ENCODE peak calls at places on chromosomes 16 and 17, in four cellular contexts. F is BJ, E is breast epithelium, T is Calu3. Q is an unnamed sample.

GRCh38 chr17:77125432-77125901 is 15.3 kb upstream of the SEC14L1 start:
- DNase-seq in E (no peak), T (peak; percentile 72), F (peak; percentile 80), Q (peak; percentile 61)

GRCh38 chr17:54839022-54839806 is 61.4 kb upstream of the TOM1L1 start:
- DNase-seq in F (no peak), E (no peak), T (no peak), Q (no peak)

GRCh38 chr16:10961231-10961630 is 16.9 kb downstream of the CLEC16A start:
- DNase-seq in T (no peak), E (no peak), F (peak; percentile 81), Q (no peak)

GRCh38 chr17:28563475-28563874 is 7.8 kb downstream of the PIGS start:
- DNase-seq in E (no peak), T (peak; percentile 21), F (peak; percentile 28), Q (no peak)

GRCh38 chr16:9138021-9138680 is 46.7 kb downstream of the HAPSTR1 start:
- DNase-seq in T (no peak), F (no peak), E (no peak), Q (no peak)

GRCh38 chr17:72743037-72743467 is 349.4 kb downstream of the SLC39A11 start:
- DNase-seq in F (no peak), E (no peak), T (no peak), Q (no peak)

GRCh38 chr17:58032691-58033415 is 25.8 kb upstream of the SRSF1 start:
- DNase-seq in F (no peak), E (no peak), T (no peak), Q (no peak)

GRCh38 chr16:74871608-74872007 is 97.0 kb upstream of the FA2H start:
- DNase-seq in T (no peak), F (no peak), E (no peak), Q (no peak)

GRCh38 chr16:8966781-8967436 is 3.2 kb upstream of the USP7 start:
- DNase-seq in F (no peak), T (no peak), E (no peak), Q (no peak)

GRCh38 chr16:23354246-23354645 is 52.1 kb downstream of the SCNN1B start:
- DNase-seq in E (no peak), T (no peak), F (no peak), Q (no peak)

GRCh38 chr17:67019809-67020208 is 24.5 kb upstream of the CACNG1 start:
- DNase-seq in E (no peak), F (no peak), T (no peak), Q (no peak)

GRCh38 chr16:54879681-54880080 is 51.0 kb upstream of the IRX5 start:
- DNase-seq in F (no peak), T (no peak), E (no peak), Q (no peak)

GRCh38 chr17:10116676-10117075 is 81.7 kb downstream of the GAS7 start:
- DNase-seq in E (no peak), F (no peak), T (no peak), Q (no peak)

GRCh38 chr16:54672500-54672899 is 258.2 kb upstream of the IRX5 start:
- DNase-seq in F (no peak), E (no peak), T (no peak), Q (no peak)

GRCh38 chr17:80899402-80900268 is 92.0 kb upstream of the CHMP6 start:
- DNase-seq in T (peak; percentile 15), F (no peak), E (no peak), Q (no peak)

GRCh38 chr17:67315865-67316264 is 50.5 kb downstream of the PSMD12 start:
- DNase-seq in T (no peak), F (no peak), E (no peak), Q (no peak)

GRCh38 chr17:41547921-41548843 is 20.1 kb upstream of the KRT19 start:
- DNase-seq in T (peak; percentile 99), F (peak; percentile 92), E (peak; percentile 84), Q (peak; percentile 96)

GRCh38 chr16:57471852-57472664 is 9.6 kb downstream of the POLR2C start:
- DNase-seq in T (peak; percentile 32), F (no peak), E (peak; percentile 34), Q (no peak)

GRCh38 chr17:48002208-48002919 is 31.5 kb downstream of the CDK5RAP3 start:
- DNase-seq in T (peak; percentile 51), F (peak; percentile 28), E (no peak), Q (no peak)

GRCh38 chr17:30226878-30227277 is 8.6 kb downstream of the SLC6A4 start:
- DNase-seq in T (no peak), F (no peak), E (no peak), Q (no peak)

GRCh38 chr16:76768948-76769347 is 422.0 kb upstream of the MON1B start:
- DNase-seq in E (no peak), F (no peak), T (no peak), Q (no peak)

GRCh38 chr17:49497147-49498036 is 2.3 kb downstream of the NGFR start:
- DNase-seq in F (no peak), E (no peak), T (peak; percentile 34), Q (no peak)

GRCh38 chr17:49495842-49496182 is 719 bp downstream of the NGFR start:
- DNase-seq in E (no peak), T (no peak), F (no peak), Q (no peak)

GRCh38 chr17:49496183-49496865 is 1.2 kb downstream of the NGFR start:
- DNase-seq in T (peak; percentile 88), E (peak; percentile 79), F (no peak), Q (no peak)

GRCh38 chr17:49496866-49497146 is 1.7 kb downstream of the NGFR start:
- DNase-seq in T (no peak), F (no peak), E (no peak), Q (no peak)

DNA sequence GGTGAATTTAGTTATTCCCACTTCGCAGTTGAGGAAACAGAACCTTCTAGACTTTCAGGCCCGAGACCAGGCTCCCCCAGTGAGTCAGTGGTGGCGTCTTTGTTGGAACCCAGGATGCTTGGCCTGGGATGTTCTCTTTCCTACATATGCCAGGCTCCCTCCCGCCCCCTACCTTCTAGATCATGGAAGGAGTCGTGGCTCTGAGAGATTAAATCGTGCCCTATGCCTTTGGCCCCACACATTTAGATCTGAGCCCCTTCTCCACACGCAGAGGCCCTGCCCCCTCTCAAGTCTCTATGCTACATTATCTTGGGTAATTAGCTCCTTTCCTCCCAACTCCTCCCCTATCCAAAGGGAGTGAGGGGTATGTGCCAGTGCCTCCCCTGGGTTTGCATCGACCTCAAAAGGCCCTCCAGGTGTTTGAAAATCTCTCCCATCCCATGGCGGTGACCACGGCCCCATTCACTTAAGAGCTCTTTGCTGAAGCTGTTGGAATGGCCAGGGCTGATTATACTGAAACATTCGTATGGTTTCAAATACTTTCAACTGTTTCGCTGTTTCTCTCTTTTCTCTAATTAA is 3.0 kb downstream of the NGFR start:
- DNase-seq in F (no peak), E (no peak), T (no peak), Q (no peak)
- TF ChIP-seq CTCF in F (no peak), E (no peak), T (no peak), Q (no peak)

GRCh38 chr17:69505740-69506139 is 91.2 kb downstream of the MAP2K6 start:
- DNase-seq in T (no peak), F (no peak), E (no peak), Q (no peak)

GRCh38 chr17:69508814-69509213 is 94.3 kb downstream of the MAP2K6 start:
- DNase-seq in T (no peak), E (no peak), F (no peak), Q (no peak)

GRCh38 chr17:69502488-69502887 is 88.0 kb downstream of the MAP2K6 start:
- DNase-seq in E (no peak), F (no peak), T (no peak), Q (no peak)

GRCh38 chr17:69503711-69504110 is 89.2 kb downstream of the MAP2K6 start:
- DNase-seq in F (no peak), T (no peak), E (no peak), Q (no peak)

GRCh38 chr17:69506489-69506888 is 92.0 kb downstream of the MAP2K6 start:
- DNase-seq in T (no peak), F (no peak), E (no peak), Q (no peak)
- TF ChIP-seq CTCF in T (no peak), F (peak; percentile 44), E (no peak), Q (no peak)

DNA sequence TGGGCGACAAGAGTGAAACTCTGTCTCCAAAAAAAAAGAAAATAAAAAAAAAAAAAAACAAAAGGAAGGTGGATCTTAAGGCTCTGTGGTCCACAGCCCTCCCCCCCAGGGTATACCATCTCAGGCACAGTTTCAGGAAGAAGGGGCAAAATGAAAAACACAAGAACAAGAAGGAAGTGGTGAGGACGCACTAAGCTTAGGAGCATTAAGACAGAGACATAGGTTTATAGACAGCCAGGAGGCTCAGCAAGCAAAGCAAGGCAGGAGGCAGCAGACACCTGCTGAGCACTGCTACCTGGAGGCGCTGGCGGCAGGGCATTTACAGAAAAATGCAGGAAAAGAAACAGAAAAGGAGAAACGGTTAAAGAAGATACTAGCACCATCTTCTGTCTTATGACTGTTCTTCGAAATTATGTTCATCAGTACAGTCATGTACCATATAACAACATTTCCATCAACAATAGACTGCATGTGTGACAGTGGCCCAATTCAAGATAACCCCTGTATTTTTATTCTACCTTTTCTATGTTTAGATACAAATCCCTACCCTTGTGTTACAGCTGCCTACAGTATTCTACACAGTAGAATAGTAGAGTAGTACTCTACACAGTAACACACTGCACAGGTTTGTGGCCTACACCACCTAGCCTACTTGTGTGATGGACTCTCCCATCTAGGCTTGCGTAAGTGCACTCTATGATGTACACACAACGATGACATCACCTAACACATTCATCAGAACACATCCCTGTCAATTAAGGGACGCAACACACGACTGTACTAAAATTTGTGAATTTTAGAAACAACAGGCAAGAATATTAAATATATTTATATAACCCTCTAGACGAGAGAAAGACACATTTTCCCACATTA is 62.5 kb downstream of the XPO6 start:
- DNase-seq in T (no peak), F (no peak), E (no peak), Q (no peak)
- TF ChIP-seq CTCF in T (no peak), F (no peak), E (no peak), Q (no peak)

GRCh38 chr17:45234641-45235040 is 13.0 kb downstream of the FMNL1 start:
- DNase-seq in T (peak; percentile 73), E (no peak), F (no peak), Q (no peak)
- TF ChIP-seq CTCF in T (peak; percentile 55), E (no peak), F (peak; percentile 33), Q (peak; percentile 18)

GRCh38 chr16:88401604-88402246 is 19.0 kb downstream of the ZNF469 start:
- DNase-seq in F (no peak), T (no peak), E (no peak), Q (no peak)

GRCh38 chr16:88405325-88406060 is 22.7 kb downstream of the ZNF469 start:
- DNase-seq in E (peak; percentile 74), T (no peak), F (no peak), Q (no peak)

GRCh38 chr16:88404769-88405168 is 22.0 kb downstream of the ZNF469 start:
- DNase-seq in F (no peak), T (no peak), E (no peak), Q (no peak)

GRCh38 chr16:88402551-88402950 is 19.8 kb downstream of the ZNF469 start:
- DNase-seq in F (no peak), E (no peak), T (no peak), Q (no peak)

GRCh38 chr16:88403794-88404581 is 21.2 kb downstream of the ZNF469 start:
- DNase-seq in T (no peak), E (no peak), F (no peak), Q (no peak)
- TF ChIP-seq CTCF in T (no peak), E (no peak), F (no peak), Q (no peak)

GRCh38 chr16:2774161-2774891 is 2.8 kb downstream of the ELOB start:
- DNase-seq in F (no peak), T (no peak), E (no peak), Q (no peak)
- TF ChIP-seq CTCF in F (no peak), T (no peak), E (no peak), Q (no peak)

Q was measured in AG09309.